ENCODE peak calls at places on chromosome 7, in four cellular contexts. Z, G, A and T are unnamed samples.
A peak's percentile ranks its signal among the peaks of the same experiment; 100 is the strongest.

GRCh38 chr7:135684134-135684533 is 21.8 kb downstream of the STMP1 start:
- DNase-seq in Z (no peak), G (no peak), A (no peak), T (no peak)

GRCh38 chr7:76405738-76406137 is 3.8 kb downstream of the SSC4D start:
- DNase-seq in A (no peak), Z (no peak), G (no peak), T (no peak)

GRCh38 chr7:95772771-95773581 is 622 bp downstream of the DYNC1I1 start:
- DNase-seq in A (peak; percentile 62), G (peak; percentile 26), Z (peak; percentile 62), T (no peak)

GRCh38 chr7:450036-450435 is 69.6 kb downstream of the PDGFA start:
- DNase-seq in G (no peak), Z (no peak), A (no peak), T (no peak)

GRCh38 chr7:130324270-130324669 is 20.3 kb upstream of the CPA5 start:
- DNase-seq in Z (no peak), G (no peak), A (no peak), T (no peak)

GRCh38 chr7:129958643-129959479 is 6.1 kb upstream of the UBE2H start:
- DNase-seq in Z (no peak), G (peak; percentile 74), A (no peak), T (peak; percentile 99)

GRCh38 chr7:42057331-42057730 is 179.7 kb downstream of the GLI3 start:
- DNase-seq in A (no peak), Z (no peak), G (no peak), T (no peak)

GRCh38 chr7:100221767-100222444 is 2.2 kb downstream of the PVRIG start:
- DNase-seq in Z (no peak), G (no peak), A (peak; percentile 40), T (no peak)

GRCh38 chr7:66167773-66168367 is 37.3 kb upstream of the TPST1 start:
- DNase-seq in A (no peak), G (no peak), Z (no peak), T (no peak)

GRCh38 chr7:71477441-71477840 is 345.5 kb downstream of the GALNT17 start:
- DNase-seq in Z (no peak), G (no peak), A (no peak), T (no peak)

GRCh38 chr7:92695308-92696261 is 105.4 kb upstream of the FAM133B start:
- DNase-seq in A (peak; percentile 51), Z (peak; percentile 31), G (peak; percentile 91), T (peak; percentile 14)

GRCh38 chr7:41437257-41438196 is 265.4 kb downstream of the INHBA start:
- DNase-seq in Z (no peak), G (no peak), A (no peak), T (no peak)

GRCh38 chr7:119515962-119516361 is 757.0 kb upstream of the KCND2 start:
- DNase-seq in G (no peak), Z (no peak), A (no peak), T (no peak)

GRCh38 chr7:43041724-43042123 is 70.7 kb upstream of the HECW1 start:
- DNase-seq in A (no peak), Z (no peak), G (no peak), T (no peak)

GRCh38 chr7:24971333-24972165 is 8.4 kb downstream of the OSBPL3 start:
- DNase-seq in Z (no peak), G (no peak), A (no peak), T (peak; percentile 67)

GRCh38 chr7:142811154-142811737 is 40.5 kb downstream of the PRSS2 start:
- DNase-seq in Z (no peak), A (no peak), G (no peak), T (peak; percentile 70)

GRCh38 chr7:43391518-43391917 is 191.4 kb upstream of the STK17A start:
- DNase-seq in Z (no peak), G (no peak), A (no peak), T (no peak)

GRCh38 chr7:97732567-97733275 is 835 bp downstream of the TAC1 start:
- DNase-seq in G (no peak), Z (no peak), A (peak; percentile 50), T (no peak)

GRCh38 chr7:65946895-65947294 is 35.1 kb downstream of the GUSB start:
- DNase-seq in G (peak; percentile 25), A (no peak), Z (no peak), T (no peak)

GRCh38 chr7:28575241-28575643 is 162.9 kb downstream of the CREB5 start:
- DNase-seq in Z (no peak), A (no peak), G (no peak), T (no peak)

GRCh38 chr7:94409561-94409960 is 14.9 kb downstream of the COL1A2 start:
- DNase-seq in Z (no peak), A (peak; percentile 55), G (no peak), T (no peak)

GRCh38 chr7:74656421-74656910 is 1.1 kb upstream of the GTF2I start:
- DNase-seq in A (peak; percentile 79), G (peak; percentile 66), Z (peak; percentile 39), T (peak; percentile 65)

GRCh38 chr7:140564643-140565042 is 76.0 kb downstream of the DENND2A start:
- DNase-seq in Z (no peak), A (peak; percentile 5), G (no peak), T (no peak)

GRCh38 chr7:211715-212058 is 19.3 kb downstream of the FAM20C start:
- DNase-seq in G (no peak), Z (no peak), A (no peak), T (no peak)

GRCh38 chr7:33814400-33814799 is 90.9 kb upstream of the BMPER start:
- DNase-seq in G (no peak), A (no peak), Z (no peak), T (no peak)

GRCh38 chr7:155388561-155388960 is 69.4 kb upstream of the EN2 start:
- DNase-seq in G (no peak), Z (no peak), A (no peak), T (no peak)

GRCh38 chr7:78487464-78487863 is 688.9 kb downstream of the PHTF2 start:
- DNase-seq in Z (no peak), A (no peak), G (no peak), T (no peak)

GRCh38 chr7:69062020-69062760 is 536.1 kb upstream of the AUTS2 start:
- DNase-seq in Z (no peak), A (no peak), G (no peak), T (no peak)

GRCh38 chr7:112201421-112201820 is 4.8 kb downstream of the DOCK4 start:
- DNase-seq in Z (no peak), A (no peak), G (no peak), T (no peak)

GRCh38 chr7:113281223-113281622 is 162.9 kb upstream of the SMIM30 start:
- DNase-seq in G (no peak), A (no peak), Z (no peak), T (no peak)

GRCh38 chr7:107940951-107941350 is 50.0 kb downstream of the DLD start:
- DNase-seq in A (no peak), Z (no peak), G (no peak), T (no peak)

GRCh38 chr7:14851610-14852009 is 50.9 kb downstream of the DGKB start:
- DNase-seq in G (no peak), Z (no peak), A (no peak), T (no peak)

GRCh38 chr7:1710936-1711335 is 40.9 kb downstream of the ELFN1 start:
- DNase-seq in Z (no peak), G (no peak), A (peak; percentile 18), T (no peak)

GRCh38 chr7:15411019-15411418 is 150.8 kb downstream of the AGMO start:
- DNase-seq in G (no peak), Z (no peak), A (no peak), T (no peak)

GRCh38 chr7:27634892-27635538 is 27.7 kb downstream of the HIBADH start:
- DNase-seq in Z (no peak), A (no peak), G (no peak), T (no peak)

GRCh38 chr7:1542329-1542728 is 11.8 kb downstream of the MAFK start:
- DNase-seq in Z (no peak), A (no peak), G (no peak), T (no peak)

GRCh38 chr7:16740996-16741395 is 12.6 kb upstream of the TSPAN13 start:
- DNase-seq in G (no peak), A (no peak), Z (no peak), T (no peak)
- TF ChIP-seq POLR2A in G (no peak), A (no peak), Z (no peak), T (no peak)

DNA sequence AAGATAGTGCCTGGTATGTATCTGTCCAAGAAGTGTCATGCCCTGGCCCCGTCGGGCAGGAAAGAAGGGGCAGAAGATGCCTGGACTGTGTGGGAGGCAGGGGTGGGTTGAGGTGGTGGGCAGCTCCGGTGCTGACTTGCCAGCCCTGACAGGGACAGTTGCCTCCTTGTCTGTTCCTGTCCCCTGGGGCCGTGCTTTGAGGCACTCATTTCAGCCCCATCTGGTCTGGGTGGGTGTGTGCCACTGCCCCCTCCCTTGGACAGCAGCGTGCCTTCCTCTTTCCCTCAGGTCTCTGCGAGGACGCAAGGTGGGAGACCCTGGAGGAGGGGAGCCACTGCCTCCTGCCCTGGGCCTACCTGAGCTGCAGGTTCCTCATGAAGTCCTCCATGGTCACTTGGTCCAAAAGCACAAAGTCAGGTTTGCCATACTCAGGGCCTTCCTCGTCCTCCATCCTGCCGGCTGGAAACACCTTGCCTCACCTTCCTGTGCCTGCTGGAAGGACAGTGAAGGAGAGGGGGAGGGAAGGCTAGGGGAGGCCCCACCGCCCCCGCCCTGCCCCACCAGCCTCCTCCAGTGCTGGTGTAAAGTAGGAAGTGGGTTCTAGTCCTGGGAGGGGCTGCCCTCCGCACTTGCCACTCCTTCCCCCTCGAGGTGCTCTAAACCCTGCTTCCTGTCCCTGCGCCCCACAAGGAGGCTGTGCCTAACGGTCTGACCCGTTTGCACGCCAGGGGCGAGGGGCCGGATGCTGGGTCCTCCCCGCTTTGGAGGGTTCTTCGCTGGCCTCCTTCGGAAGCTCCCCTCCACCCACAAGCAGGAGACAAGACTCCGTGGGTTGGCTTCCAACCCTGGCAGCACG is at the start of gene MYO1G:
- DNase-seq in A (peak; percentile 82), Z (no peak), G (peak; percentile 72), T (no peak)
- TF ChIP-seq POLR2A in A (no peak), Z (no peak), G (no peak), T (no peak)

GRCh38 chr7:150341263-150342118 is at the start of gene RARRES2:
- DNase-seq in Z (no peak), G (peak; percentile 53), A (peak; percentile 78), T (no peak)
- TF ChIP-seq POLR2A in Z (no peak), G (no peak), A (no peak), T (no peak)

GRCh38 chr7:87599336-87599735 is 1.3 kb downstream of the ABCB1 start:
- DNase-seq in G (peak; percentile 53), A (peak; percentile 42), Z (no peak), T (no peak)

GRCh38 chr7:87596696-87597095 is 4.0 kb downstream of the ABCB1 start:
- DNase-seq in A (no peak), Z (no peak), G (no peak), T (no peak)

GRCh38 chr7:87604264-87604663 is 3.6 kb upstream of the ABCB1 start:
- DNase-seq in G (no peak), A (no peak), Z (no peak), T (no peak)

GRCh38 chr7:87598234-87599009 is 2.3 kb downstream of the ABCB1 start:
- DNase-seq in Z (no peak), G (no peak), A (no peak), T (no peak)

GRCh38 chr7:87600130-87601124 is at the start of gene ABCB1:
- DNase-seq in A (peak; percentile 76), Z (peak; percentile 12), G (peak; percentile 75), T (no peak)
- TF ChIP-seq POLR2A in A (no peak), Z (no peak), G (peak; percentile 69), T (no peak)

GRCh38 chr7:26151953-26152781 is at the start of gene NFE2L3:
- DNase-seq in A (peak; percentile 88), G (peak; percentile 92), Z (peak; percentile 47), T (peak; percentile 96)
- TF ChIP-seq POLR2A in A (no peak), G (peak; percentile 46), Z (peak; percentile 36), T (peak; percentile 69)